ENCODE peak calls at places on chromosomes 1 and 21, in nine cellular contexts. M is endodermal cell; H is CD8-positive, alpha-beta T cell; E is tibial artery; J is body of pancreas; U is left ventricle myocardium inferior; B is AG04450; Y is cardiac muscle cell; W is psoas muscle. P is an unnamed sample.

GRCh38 chr1:206803221-206803730 is 31.0 kb upstream of the IL10 start:
- DNase-seq in M (no peak), H (peak; percentile 62), E (no peak), J (peak; percentile 19), U (no peak), B (no peak), Y (no peak), W (no peak), P (no peak)

GRCh38 chr1:201914456-201915235 is 25.9 kb downstream of the SHISA4 start:
- DNase-seq in M (no peak), H (no peak), E (no peak), J (no peak), U (no peak), B (no peak), Y (no peak), W (no peak), P (no peak)

GRCh38 chr1:74652711-74653131 is 20.9 kb downstream of the ERICH3 start:
- DNase-seq in M (no peak), H (no peak), E (no peak), J (no peak), U (no peak), B (peak; percentile 48), Y (no peak), W (no peak), P (peak; percentile 97)

GRCh38 chr1:36342426-36343185 is 19.2 kb upstream of the EVA1B start:
- DNase-seq in M (peak; percentile 86), H (peak; percentile 36), E (peak; percentile 82), J (no peak), U (no peak), B (no peak), Y (no peak), W (peak; percentile 52), P (no peak)

GRCh38 chr1:214281902-214282695 is 1.1 kb downstream of the SMYD2 start:
- DNase-seq in M (no peak), H (no peak), E (no peak), J (peak; percentile 66), U (no peak), B (peak; percentile 36), Y (peak; percentile 13), W (peak; percentile 52), P (no peak)

GRCh38 chr21:45970674-45971486 is 10.7 kb upstream of the COL6A1 start:
- DNase-seq in M (peak; percentile 92), H (no peak), E (peak; percentile 78), J (peak; percentile 59), U (peak; percentile 76), B (no peak), Y (peak; percentile 82), W (peak; percentile 69), P (no peak)

GRCh38 chr1:94335950-94336349 is 82.2 kb upstream of the ABCD3 start:
- DNase-seq in M (peak; percentile 86), H (no peak), E (peak; percentile 83), J (peak; percentile 81), U (no peak), B (peak; percentile 88), Y (peak; percentile 89), W (peak; percentile 52), P (no peak)

GRCh38 chr1:154862927-154863701 is 7.0 kb downstream of the KCNN3 start:
- DNase-seq in M (peak; percentile 73), H (no peak), E (no peak), J (peak; percentile 32), U (no peak), B (no peak), Y (peak; percentile 38), W (no peak), P (no peak)

GRCh38 chr1:54220004-54220811 is 20.2 kb downstream of the MRPL37 start:
- DNase-seq in M (peak; percentile 66), H (no peak), E (peak; percentile 83), J (peak; percentile 85), U (peak; percentile 65), B (no peak), Y (peak; percentile 53), W (peak; percentile 79), P (no peak)

GRCh38 chr1:25009675-25010262 is 79.7 kb upstream of the RUNX3 start:
- DNase-seq in M (no peak), H (no peak), E (no peak), J (no peak), U (no peak), B (no peak), Y (no peak), W (no peak), P (no peak)

GRCh38 chr21:15441060-15441493 is 288.7 kb upstream of the USP25 start:
- DNase-seq in M (no peak), H (no peak), E (no peak), J (no peak), U (no peak), B (no peak), Y (no peak), W (no peak), P (no peak)

GRCh38 chr1:3545363-3546047 is 65.8 kb downstream of the MEGF6 start:
- DNase-seq in M (peak; percentile 70), H (no peak), E (no peak), J (no peak), U (no peak), B (no peak), Y (peak; percentile 25), W (no peak), P (no peak)

GRCh38 chr1:247360116-247360898 is 28.6 kb upstream of the ZNF496 start:
- DNase-seq in M (no peak), H (no peak), E (peak; percentile 70), J (no peak), U (no peak), B (no peak), Y (no peak), W (no peak), P (no peak)

GRCh38 chr21:38810826-38811164 is 5.1 kb downstream of the ETS2 start:
- DNase-seq in M (no peak), H (no peak), E (no peak), J (no peak), U (no peak), B (no peak), Y (no peak), W (no peak), P (no peak)
- H3K4me3 ChIP-seq in M (peak overlapping the region; percentile 98), H (no peak overlapping the region), E (no peak overlapping the region), J (no peak overlapping the region), U (peak overlapping the region; percentile 93), B (peak overlapping the region; percentile 5), Y (no peak overlapping the region), W (peak overlapping the region; percentile 76), P (no peak overlapping the region)

DNA sequence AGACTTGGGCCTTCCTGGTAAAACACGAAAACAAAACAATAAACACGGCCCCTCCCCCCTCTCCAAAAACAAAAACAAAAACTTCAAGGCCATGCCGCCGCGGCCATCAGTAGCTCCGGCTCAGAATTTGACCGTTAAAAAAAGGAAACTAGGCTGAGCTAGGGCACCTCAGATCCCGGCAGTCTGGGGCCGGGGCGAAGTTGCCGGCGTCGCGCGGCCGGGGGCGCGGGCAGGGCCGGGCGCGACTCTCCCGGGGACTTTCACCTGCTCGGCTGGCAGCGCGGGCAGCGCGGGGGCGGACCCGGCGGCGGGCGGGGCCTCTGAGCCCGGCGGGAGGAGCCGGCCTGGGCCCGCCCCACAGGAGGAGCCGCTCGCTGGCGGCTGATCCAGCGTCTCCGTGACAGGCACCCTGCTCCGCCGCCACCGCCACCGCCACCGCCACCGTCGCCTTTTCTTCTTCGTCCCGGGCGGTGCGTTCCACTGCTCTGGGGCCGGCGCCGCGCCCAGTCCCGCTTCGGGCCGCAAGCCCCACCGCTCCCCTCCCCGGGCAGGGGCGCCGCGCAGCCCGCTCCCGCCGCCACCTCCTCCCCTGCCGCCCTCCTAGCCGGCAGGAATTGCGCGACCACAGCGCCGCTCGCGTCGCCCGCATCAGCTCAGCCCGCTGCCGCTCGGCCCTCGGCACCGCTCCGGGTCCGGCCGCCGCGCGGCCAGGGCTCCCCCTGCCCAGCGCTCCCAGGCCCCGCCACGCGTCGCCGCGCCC is at the start of gene NOS1AP:
- DNase-seq in M (peak; percentile 94), H (peak; percentile 53), E (peak; percentile 85), J (peak; percentile 85), U (peak; percentile 80), B (no peak), Y (peak; percentile 91), W (peak; percentile 78), P (no peak)
- TF ChIP-seq CTCF in M (no peak), H (no peak), E (no peak), J (no peak), U (no peak), B (no peak), Y (no peak), W (no peak), P (no peak)

GRCh38 chr1:110673197-110673701 is 1.5 kb downstream of the KCNA3 start:
- DNase-seq in M (no peak), H (no peak), E (no peak), J (no peak), U (no peak), B (no peak), Y (no peak), W (no peak), P (no peak)
- H3K27me3 ChIP-seq in M (peaks cover 93% of the 10 kb centered on the region), H (no peaks in the 10 kb centered on the region), E (peaks cover 4% of the 10 kb centered on the region), J (no peaks in the 10 kb centered on the region), U (peaks cover 93% of the 10 kb centered on the region), B (peaks cover 38% of the 10 kb centered on the region), Y (peaks cover 96% of the 10 kb centered on the region), W (peaks cover 21% of the 10 kb centered on the region), P (peaks cover 34% of the 10 kb centered on the region)

GRCh38 chr1:51689643-51690042 is 72.8 kb downstream of the OSBPL9 start:
- DNase-seq in M (no peak), H (no peak), E (no peak), J (no peak), U (no peak), B (no peak), Y (no peak), W (no peak), P (no peak)
- H3K4me3 ChIP-seq in M (no peak overlapping the region), H (no peak overlapping the region), E (no peak overlapping the region), J (no peak overlapping the region), U (no peak overlapping the region), B (no peak overlapping the region), Y (no peak overlapping the region), W (no peak overlapping the region), P (no peak overlapping the region)

GRCh38 chr1:46496505-46496904 is 6.9 kb downstream of the DMBX1 start:
- DNase-seq in M (no peak), H (no peak), E (no peak), J (no peak), U (no peak), B (no peak), Y (no peak), W (no peak), P (no peak)

GRCh38 chr1:46494910-46495309 is 5.3 kb downstream of the DMBX1 start:
- DNase-seq in M (no peak), H (no peak), E (no peak), J (no peak), U (no peak), B (no peak), Y (no peak), W (no peak), P (no peak)

GRCh38 chr1:46495778-46496177 is 6.1 kb downstream of the DMBX1 start:
- DNase-seq in M (no peak), H (no peak), E (no peak), J (no peak), U (no peak), B (no peak), Y (no peak), W (no peak), P (no peak)

GRCh38 chr1:46497665-46498064 is 8.0 kb downstream of the DMBX1 start:
- DNase-seq in M (no peak), H (no peak), E (no peak), J (no peak), U (no peak), B (no peak), Y (no peak), W (no peak), P (no peak)

GRCh38 chr1:46497020-46497419 is 7.4 kb downstream of the DMBX1 start:
- DNase-seq in M (no peak), H (no peak), E (no peak), J (no peak), U (no peak), B (no peak), Y (no peak), W (no peak), P (no peak)
- TF ChIP-seq CTCF in M (no peak), H (no peak), E (no peak), J (no peak), U (no peak), B (no peak), Y (no peak), W (no peak), P (no peak)

GRCh38 chr1:156410740-156411139 is 41.7 kb downstream of the RHBG start:
- DNase-seq in M (no peak), H (no peak), E (no peak), J (no peak), U (no peak), B (no peak), Y (no peak), W (no peak), P (no peak)
- H3K27me3 ChIP-seq in M (peaks cover 11% of the 10 kb centered on the region), H (peaks cover 10% of the 10 kb centered on the region), E (no peaks in the 10 kb centered on the region), J (no peaks in the 10 kb centered on the region), U (peaks cover 90% of the 10 kb centered on the region), B (peaks cover 67% of the 10 kb centered on the region), Y (peaks cover 3% of the 10 kb centered on the region), W (peaks cover 8% of the 10 kb centered on the region), P (peaks cover 58% of the 10 kb centered on the region)

P was measured in kidney epithelial cell.